ENCODE peak calls at places on chromosome 2, in four cellular contexts. A, Z, P and N are unnamed samples.

GRCh38 chr2:100780203-100781008 is 39.5 kb upstream of the NPAS2 start:
- DNase-seq in A (no peak), Z (no peak), P (no peak), N (peak)

GRCh38 chr2:239433777-239434396 is 33.1 kb upstream of the HDAC4 start:
- DNase-seq in A (no peak), Z (no peak), P (no peak), N (no peak)

GRCh38 chr2:22442051-22442450 is 942.9 kb upstream of the KLHL29 start:
- DNase-seq in A (no peak), Z (no peak), P (no peak), N (no peak)

GRCh38 chr2:234544659-234545611 is 48.1 kb upstream of the ARL4C start:
- DNase-seq in A (peak), Z (peak), P (no peak), N (peak)

GRCh38 chr2:42234056-42234455 is 64.9 kb downstream of the EML4 start:
- DNase-seq in A (no peak), Z (no peak), P (no peak), N (no peak)

GRCh38 chr2:39871291-39871761 is 92.3 kb upstream of the THUMPD2 start:
- DNase-seq in A (no peak), Z (no peak), P (no peak), N (no peak)

GRCh38 chr2:2823061-2823753 is 492.1 kb upstream of the MYT1L start:
- DNase-seq in A (no peak), Z (no peak), P (no peak), N (no peak)

GRCh38 chr2:168241208-168241607 is 6.2 kb downstream of the STK39 start:
- DNase-seq in A (no peak), Z (no peak), P (no peak), N (no peak)

GRCh38 chr2:167192833-167193232 is 304.6 kb downstream of the XIRP2 start:
- DNase-seq in A (no peak), Z (no peak), P (no peak), N (no peak)

GRCh38 chr2:237682901-237683670 is 55.7 kb downstream of the LRRFIP1 start:
- DNase-seq in A (no peak), Z (no peak), P (no peak), N (no peak)

GRCh38 chr2:37344453-37345361 is at the start of gene QPCT:
- DNase-seq in A (peak), Z (peak), P (no peak), N (no peak)

GRCh38 chr2:17475285-17475684 is 43.0 kb downstream of the RAD51AP2 start:
- DNase-seq in A (no peak), Z (no peak), P (no peak), N (peak)

GRCh38 chr2:195498176-195498575 is 158.8 kb upstream of the SLC39A10 start:
- DNase-seq in A (no peak), Z (peak), P (no peak), N (no peak)

GRCh38 chr2:158719411-158719810 is 75.7 kb upstream of the DAPL1 start:
- DNase-seq in A (no peak), Z (no peak), P (no peak), N (no peak)

GRCh38 chr2:199659207-199659606 is 191.8 kb downstream of the FTCDNL1 start:
- DNase-seq in A (no peak), Z (peak), P (no peak), N (no peak)

GRCh38 chr2:40877734-40878288 is 425.9 kb upstream of the SLC8A1 start:
- DNase-seq in A (no peak), Z (no peak), P (no peak), N (no peak)

GRCh38 chr2:16405551-16405950 is 260.1 kb downstream of the CYRIA start:
- DNase-seq in A (no peak), Z (no peak), P (no peak), N (no peak)

GRCh38 chr2:219079417-219079816 is 18.7 kb upstream of the IHH start:
- DNase-seq in A (no peak), Z (no peak), P (no peak), N (no peak)

GRCh38 chr2:33581857-33582256 is 17.2 kb downstream of the FAM98A start:
- DNase-seq in A (no peak), Z (no peak), P (no peak), N (no peak)

GRCh38 chr2:33588246-33588645 is 10.9 kb downstream of the FAM98A start:
- DNase-seq in A (no peak), Z (no peak), P (no peak), N (no peak)

GRCh38 chr2:33579226-33579625 is 19.9 kb downstream of the FAM98A start:
- DNase-seq in A (no peak), Z (no peak), P (no peak), N (no peak)

GRCh38 chr2:33577660-33578059 is 21.4 kb downstream of the FAM98A start:
- DNase-seq in A (no peak), Z (no peak), P (no peak), N (no peak)

GRCh38 chr2:33583194-33583938 is 15.7 kb downstream of the FAM98A start:
- DNase-seq in A (no peak), Z (peak), P (peak), N (no peak)
- TF ChIP-seq SPI1 in A (no peak), Z (no peak), P (no peak), N (no peak)

DNA sequence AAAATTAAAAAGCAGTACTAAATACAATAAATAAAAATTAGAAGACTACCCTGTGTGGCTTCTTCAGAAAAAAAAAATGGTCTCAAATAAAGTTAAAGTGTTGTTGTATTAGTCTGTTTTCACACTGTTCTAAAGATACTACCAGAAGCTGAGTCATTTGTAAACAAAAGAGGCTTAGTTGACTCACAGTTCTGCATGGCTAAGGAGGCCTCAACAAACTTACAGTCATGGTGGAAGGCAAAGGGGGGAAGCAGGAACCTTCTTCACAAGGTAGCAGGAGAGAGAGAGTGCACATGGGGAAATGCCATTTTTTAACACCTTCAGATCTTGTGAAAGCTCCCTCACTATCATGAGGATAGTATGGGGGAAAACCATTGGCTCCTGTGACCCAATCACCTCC is 612.8 kb downstream of the RNF144A start:
- DNase-seq in A (no peak), Z (no peak), P (no peak), N (no peak)
- TF ChIP-seq SPI1 in A (no peak), Z (no peak), P (no peak), N (no peak)

GRCh38 chr2:150358468-150358807 is 129.0 kb downstream of the RND3 start:
- DNase-seq in A (no peak), Z (no peak), P (no peak), N (no peak)
- TF ChIP-seq SPI1 in A (no peak), Z (no peak), P (no peak), N (no peak)

GRCh38 chr2:109083771-109084170 is 45.2 kb upstream of the SH3RF3 start:
- DNase-seq in A (no peak), Z (no peak), P (no peak), N (no peak)

GRCh38 chr2:109079590-109079989 is 49.4 kb upstream of the SH3RF3 start:
- DNase-seq in A (no peak), Z (no peak), P (no peak), N (no peak)

GRCh38 chr2:109081374-109081773 is 47.6 kb upstream of the SH3RF3 start:
- DNase-seq in A (no peak), Z (no peak), P (no peak), N (no peak)

GRCh38 chr2:109084341-109084740 is 44.7 kb upstream of the SH3RF3 start:
- DNase-seq in A (no peak), Z (no peak), P (no peak), N (no peak)

GRCh38 chr2:109080109-109080508 is 48.9 kb upstream of the SH3RF3 start:
- DNase-seq in A (no peak), Z (no peak), P (no peak), N (no peak)
- TF ChIP-seq SPI1 in A (no peak), Z (no peak), P (no peak), N (no peak)

GRCh38 chr2:224658776-224659175 is 57.4 kb downstream of the CCDC195 start:
- DNase-seq in A (no peak), Z (no peak), P (no peak), N (no peak)
- TF ChIP-seq SPI1 in A (no peak), Z (no peak), P (no peak), N (no peak)

DNA sequence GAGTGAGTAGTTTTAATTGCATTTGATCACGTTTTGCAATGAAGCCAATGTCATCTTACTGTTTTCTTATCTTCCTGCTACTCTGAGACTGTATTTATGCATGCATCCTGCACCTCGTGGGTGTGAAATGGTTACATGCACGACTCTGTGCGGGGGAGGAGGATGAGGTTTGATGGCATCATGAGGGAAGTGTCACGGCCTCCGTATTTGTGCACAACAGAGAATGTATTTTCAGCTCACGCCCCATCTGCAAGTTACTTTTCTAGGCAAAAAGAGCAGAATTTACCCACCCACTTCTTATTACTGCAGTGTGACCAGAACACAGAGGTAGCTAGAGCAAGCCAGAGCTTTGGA is 145.1 kb downstream of the TDRD15 start:
- DNase-seq in A (no peak), Z (peak), P (no peak), N (peak)
- TF ChIP-seq SPI1 in A (no peak), Z (no peak), P (no peak), N (no peak)

GRCh38 chr2:70886541-70886987 is 49.1 kb upstream of the ATP6V1B1 start:
- DNase-seq in A (no peak), Z (no peak), P (no peak), N (no peak)

GRCh38 chr2:70887550-70888229 is 48.0 kb upstream of the ATP6V1B1 start:
- DNase-seq in A (no peak), Z (no peak), P (no peak), N (no peak)

GRCh38 chr2:70888389-70888924 is 47.2 kb upstream of the ATP6V1B1 start:
- DNase-seq in A (no peak), Z (no peak), P (no peak), N (no peak)

GRCh38 chr2:70888925-70889715 is 46.6 kb upstream of the ATP6V1B1 start:
- DNase-seq in A (no peak), Z (no peak), P (no peak), N (no peak)

DNA sequence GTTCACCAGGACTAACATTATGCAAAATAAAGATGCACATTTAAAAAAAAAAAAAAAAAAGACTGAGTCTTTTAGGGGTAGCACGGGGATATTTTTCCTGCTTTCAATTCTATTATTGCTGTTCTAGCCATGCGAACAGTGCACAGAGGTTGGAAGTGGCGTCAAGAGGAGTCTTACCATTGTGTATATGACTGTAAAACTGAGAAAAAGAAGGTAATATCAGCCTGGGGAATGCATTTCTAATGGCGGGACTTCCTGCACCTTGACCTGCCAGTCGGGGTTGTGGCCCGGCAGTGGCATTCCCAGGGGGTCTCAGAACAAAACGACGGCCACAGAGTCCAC is 48.5 kb upstream of the ATP6V1B1 start:
- DNase-seq in A (no peak), Z (no peak), P (no peak), N (no peak)
- TF ChIP-seq SPI1 in A (no peak), Z (no peak), P (no peak), N (no peak)

DNA sequence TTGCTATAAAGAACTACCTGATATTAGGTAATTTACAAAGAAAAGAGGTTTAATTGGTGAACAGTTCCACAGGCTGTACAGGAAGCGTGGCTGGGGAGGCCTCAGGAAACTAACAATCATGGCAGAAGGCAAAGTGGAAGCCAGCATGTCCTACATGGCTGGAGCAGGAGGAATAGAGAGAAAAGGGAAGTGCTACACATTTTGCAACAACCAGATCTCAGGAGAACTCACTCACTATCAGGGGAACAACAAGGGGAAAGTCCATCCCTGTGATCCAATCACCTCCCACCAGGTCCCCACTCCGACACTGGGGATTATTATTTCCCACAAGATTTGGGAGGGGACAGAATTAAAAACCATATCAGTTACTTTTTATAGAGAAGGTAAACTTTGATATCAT is 273.5 kb upstream of the MMADHC start:
- DNase-seq in A (no peak), Z (no peak), P (no peak), N (peak)
- TF ChIP-seq SPI1 in A (no peak), Z (no peak), P (peak), N (peak)